ENCODE peak calls at places on chromosomes 12 and 14, in ten cellular contexts. R is Panc1, L is spleen, C is stomach, K is esophagus muscularis mucosa, T is K562, S is GM12878, G is HCT116, U is prostate gland, J is GM23338. V is an unnamed sample.
A peak's percentile ranks its signal among the peaks of the same experiment; 100 is the strongest.

GRCh38 chr14:97539884-97540283 is 742.7 kb downstream of the VRK1 start:
- DNase-seq in R (no peak), L (no peak), C (no peak), K (no peak), T (no peak), S (no peak), G (no peak), U (no peak), J (no peak), V (no peak)

GRCh38 chr12:2583642-2584041 is 211.1 kb upstream of the FKBP4 start:
- DNase-seq in R (no peak), L (no peak), C (no peak), K (no peak), T (no peak), S (no peak), G (no peak), U (no peak), J (no peak), V (no peak)

GRCh38 chr14:51424041-51424440 is 184.0 kb downstream of the TMX1 start:
- DNase-seq in R (no peak), L (no peak), C (no peak), K (no peak), T (no peak), S (no peak), G (no peak), U (no peak), J (no peak), V (no peak)

GRCh38 chr12:130803707-130804106 is 35.3 kb downstream of the STX2 start:
- DNase-seq in R (no peak), L (no peak), C (no peak), K (no peak), T (no peak), S (no peak), G (no peak), U (no peak), J (no peak), V (no peak)

GRCh38 chr14:68628605-68629310 is 164.1 kb downstream of the ZFP36L1 start:
- DNase-seq in R (no peak), L (no peak), C (peak; percentile 79), K (peak; percentile 89), T (no peak), S (no peak), G (no peak), U (peak; percentile 88), J (peak; percentile 54), V (peak; percentile 75)

GRCh38 chr12:123607756-123608155 is 5.9 kb downstream of the DDX55 start:
- DNase-seq in R (no peak), L (no peak), C (no peak), K (no peak), T (no peak), S (no peak), G (no peak), U (no peak), J (no peak), V (no peak)

GRCh38 chr14:64598404-64598803 is 48.6 kb downstream of the PPP1R36 start:
- DNase-seq in R (no peak), L (no peak), C (no peak), K (no peak), T (no peak), S (peak; percentile 24), G (no peak), U (no peak), J (no peak), V (no peak)

GRCh38 chr12:111436811-111437210 is 31.1 kb downstream of the SH2B3 start:
- DNase-seq in R (no peak), L (peak; percentile 58), C (no peak), K (no peak), T (no peak), S (no peak), G (no peak), U (no peak), J (no peak), V (no peak)

GRCh38 chr12:29769162-29769820 is 14.5 kb downstream of the TMTC1 start:
- DNase-seq in R (no peak), L (no peak), C (no peak), K (no peak), T (no peak), S (no peak), G (no peak), U (no peak), J (no peak), V (no peak)

GRCh38 chr12:108340037-108340436 is 926 bp upstream of the CMKLR1 start:
- DNase-seq in R (no peak), L (peak; percentile 53), C (no peak), K (no peak), T (no peak), S (no peak), G (no peak), U (no peak), J (no peak), V (no peak)

GRCh38 chr12:84919271-84919670 is 6.7 kb upstream of the SLC6A15 start:
- DNase-seq in R (no peak), L (no peak), C (no peak), K (no peak), T (no peak), S (no peak), G (no peak), U (no peak), J (no peak), V (no peak)

GRCh38 chr12:12024958-12025682 is 45.6 kb upstream of the BCL2L14 start:
- DNase-seq in R (no peak), L (no peak), C (peak; percentile 71), K (peak; percentile 74), T (no peak), S (peak; percentile 93), G (no peak), U (peak; percentile 49), J (no peak), V (no peak)
- TF ChIP-seq POLR2AphosphoS5 in R (no peak), L (no peak), C (peak; percentile 17), K (no peak), T (no peak), S (peak; percentile 67), G (no peak), U (peak; percentile 10), J (no peak), V (no peak)

GRCh38 chr12:120631097-120631496 is 9.3 kb upstream of the CABP1 start:
- DNase-seq in R (no peak), L (no peak), C (no peak), K (no peak), T (no peak), S (no peak), G (no peak), U (no peak), J (no peak), V (no peak)

GRCh38 chr12:120630139-120630895 is 10.1 kb upstream of the CABP1 start:
- DNase-seq in R (no peak), L (no peak), C (no peak), K (no peak), T (no peak), S (no peak), G (no peak), U (no peak), J (no peak), V (no peak)

GRCh38 chr12:120628919-120629318 is 11.5 kb upstream of the CABP1 start:
- DNase-seq in R (no peak), L (no peak), C (peak; percentile 32), K (no peak), T (no peak), S (no peak), G (no peak), U (no peak), J (peak; percentile 72), V (no peak)

GRCh38 chr12:120620624-120621023 is 19.8 kb upstream of the CABP1 start:
- DNase-seq in R (no peak), L (no peak), C (peak; percentile 51), K (no peak), T (no peak), S (no peak), G (no peak), U (no peak), J (no peak), V (no peak)

DNA sequence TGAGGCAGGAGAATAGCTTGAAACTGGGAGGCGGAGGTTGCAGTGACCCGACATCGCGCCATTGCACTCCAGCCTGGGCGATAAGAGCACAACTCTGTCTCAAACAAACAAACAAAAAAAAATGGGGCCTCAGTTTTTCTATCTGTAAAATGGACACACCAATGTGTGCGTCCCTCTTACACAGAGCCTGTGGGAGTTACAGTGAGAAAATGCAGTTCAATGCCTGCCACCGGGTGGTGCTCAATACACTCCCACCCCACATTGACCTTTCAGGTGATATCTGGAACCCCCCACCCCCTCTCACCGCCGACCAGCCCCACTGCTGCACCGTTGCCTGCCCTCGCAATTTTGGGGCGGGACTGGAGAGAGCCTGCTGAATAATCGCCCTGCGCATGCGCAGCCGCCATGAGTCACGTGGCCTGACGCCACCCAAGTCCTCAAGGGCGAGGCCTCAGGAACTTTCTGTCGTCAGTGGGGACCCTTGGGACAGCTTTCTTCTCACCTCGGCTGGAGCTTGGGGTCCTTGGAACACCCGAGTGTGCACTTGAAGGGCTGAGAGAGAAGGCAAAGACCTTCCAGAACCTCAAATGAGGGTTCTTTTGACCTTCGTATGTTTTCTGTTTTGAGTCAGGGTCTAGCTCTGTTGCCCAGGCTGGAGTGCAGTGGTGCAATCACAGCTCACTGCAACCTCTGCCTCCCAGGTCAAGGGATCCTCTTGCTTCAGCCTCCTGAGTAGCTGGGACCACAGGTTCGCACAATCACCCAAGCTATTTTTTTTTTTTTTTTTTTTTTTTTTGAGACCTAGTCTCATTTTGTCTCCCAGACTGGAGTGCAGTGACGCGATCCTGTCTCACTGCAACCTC is 14.6 kb upstream of the CABP1 start:
- DNase-seq in R (no peak), L (no peak), C (no peak), K (no peak), T (peak; percentile 95), S (peak; percentile 11), G (peak; percentile 54), U (no peak), J (peak; percentile 75), V (peak; percentile 71)
- TF ChIP-seq CTCF in R (no peak), L (no peak), C (no peak), K (no peak), T (peak; percentile 37), S (no peak), G (peak; percentile 27), U (no peak), J (peak; percentile 75), V (no peak)

DNA sequence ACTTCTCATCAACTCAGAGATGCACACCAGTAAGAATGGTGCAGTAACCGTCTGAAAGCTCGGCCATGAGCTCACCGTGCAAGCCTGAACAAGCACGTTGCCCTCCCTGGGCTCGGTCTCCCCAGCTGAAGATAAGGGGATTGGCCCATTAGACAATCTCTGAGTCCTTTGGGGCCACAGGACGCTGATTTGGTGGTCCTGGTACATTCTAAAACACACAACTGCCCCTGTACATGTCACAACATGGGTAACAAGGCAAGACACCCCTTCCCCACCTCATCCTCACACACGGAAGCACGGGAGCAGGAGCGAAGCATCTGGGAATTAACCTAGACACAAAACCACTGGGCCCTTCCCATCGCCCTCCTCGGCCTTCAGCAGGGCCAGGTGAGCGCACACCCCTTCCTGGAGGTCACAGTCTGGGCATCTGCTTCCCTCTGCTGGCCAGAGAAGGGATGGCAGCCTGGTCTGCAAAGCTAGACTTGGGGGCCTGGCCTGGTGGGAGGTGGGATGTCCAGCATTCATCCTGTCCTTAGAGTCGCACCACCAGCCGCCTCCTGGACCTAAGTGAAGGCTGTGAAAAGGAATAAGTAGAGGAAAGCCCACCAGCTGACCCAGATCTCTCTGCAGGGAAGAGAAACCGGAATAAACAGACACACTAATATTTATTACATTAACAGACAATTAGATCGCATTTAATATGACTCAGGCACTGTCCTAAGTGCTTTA is 18.9 kb upstream of the SMUG1 start:
- DNase-seq in R (peak; percentile 69), L (peak; percentile 91), C (peak; percentile 85), K (no peak), T (peak; percentile 89), S (no peak), G (peak; percentile 69), U (peak; percentile 41), J (peak; percentile 96), V (no peak)
- H3K27me3 ChIP-seq in R (no peaks in the 10 kb centered on the region), L (peaks cover 63% of the 10 kb centered on the region), C (peaks cover 95% of the 10 kb centered on the region), K (no peaks in the 10 kb centered on the region), T (peaks cover 2% of the 10 kb centered on the region), S (peaks cover 2% of the 10 kb centered on the region), G (no peaks in the 10 kb centered on the region), U (peaks cover 3% of the 10 kb centered on the region), J (peaks cover 90% of the 10 kb centered on the region), V (no peaks in the 10 kb centered on the region)

GRCh38 chr12:46303039-46303666 is 34.3 kb upstream of the SLC38A1 start:
- DNase-seq in R (peak; percentile 17), L (no peak), C (peak; percentile 45), K (no peak), T (peak; percentile 73), S (peak; percentile 2), G (peak; percentile 18), U (peak; percentile 34), J (peak; percentile 81), V (no peak)
- TF ChIP-seq POLR2AphosphoS5 in R (no peak), L (no peak), C (no peak), K (peak; percentile 13), T (no peak), S (no peak), G (no peak), U (peak; percentile 40), J (no peak), V (no peak)